ENCODE peak calls at places on chromosome 5, in four cellular contexts. E is effector CD4-positive, alpha-beta T cell; X is spleen; V is HT1080. I is an unnamed sample.
A peak's percentile ranks its signal among the peaks of the same experiment; 100 is the strongest.

GRCh38 chr5:99349842-99350241 is 421.0 kb upstream of the CHD1 start:
- DNase-seq in E (no peak), X (no peak), V (no peak), I (no peak)

GRCh38 chr5:180366303-180366702 is 13.2 kb upstream of the GFPT2 start:
- DNase-seq in V (no peak), E (no peak), X (no peak), I (peak; percentile 84)

GRCh38 chr5:95035891-95036675 is 248.8 kb downstream of the MCTP1 start:
- DNase-seq in X (no peak), V (peak; percentile 29), E (no peak), I (peak; percentile 21)

GRCh38 chr5:24742334-24742733 is 97.6 kb upstream of the CDH10 start:
- DNase-seq in V (peak; percentile 38), E (no peak), X (no peak), I (no peak)

GRCh38 chr5:142520885-142521284 is 165.0 kb downstream of the FGF1 start:
- DNase-seq in X (no peak), E (no peak), V (no peak), I (no peak)

GRCh38 chr5:55694152-55694830 is 17.8 kb downstream of the SLC38A9 start:
- DNase-seq in V (peak; percentile 25), X (no peak), E (no peak), I (peak; percentile 84)

GRCh38 chr5:111278824-111279504 is 54.8 kb downstream of the CAMK4 start:
- DNase-seq in E (peak; percentile 88), X (peak; percentile 86), V (peak; percentile 51), I (peak; percentile 45)

GRCh38 chr5:67515020-67515689 is 318.6 kb upstream of the CD180 start:
- DNase-seq in V (no peak), X (no peak), E (no peak), I (no peak)

GRCh38 chr5:133423618-133424282 is 188.6 kb downstream of the FSTL4 start:
- DNase-seq in E (peak; percentile 46), V (peak; percentile 54), X (peak; percentile 92), I (peak; percentile 90)

GRCh38 chr5:72441094-72441723 is 66.0 kb downstream of the ZNF366 start:
- DNase-seq in X (no peak), E (no peak), V (peak; percentile 19), I (no peak)

GRCh38 chr5:54785729-54786548 is 199.5 kb downstream of the ESM1 start:
- DNase-seq in V (no peak), E (no peak), X (peak; percentile 86), I (peak; percentile 25)

GRCh38 chr5:128826290-128826689 is 139.0 kb upstream of the SLC27A6 start:
- DNase-seq in X (no peak), V (no peak), E (no peak), I (no peak)

GRCh38 chr5:167870055-167870454 is 421.4 kb upstream of the WWC1 start:
- DNase-seq in V (no peak), X (no peak), E (no peak), I (no peak)

GRCh38 chr5:6728011-6728794 is 15.0 kb downstream of the TENT4A start:
- DNase-seq in V (no peak), X (no peak), E (no peak), I (no peak)

GRCh38 chr5:135891804-135892203 is 3.8 kb downstream of the IL9 start:
- DNase-seq in X (no peak), E (no peak), V (no peak), I (no peak)

GRCh38 chr5:117623042-117623815 is 1048.6 kb upstream of the SEMA6A start:
- DNase-seq in X (no peak), V (no peak), E (no peak), I (no peak)

GRCh38 chr5:7317751-7318150 is 78.2 kb upstream of the ADCY2 start:
- DNase-seq in X (no peak), E (no peak), V (peak; percentile 31), I (no peak)

GRCh38 chr5:173278172-173278571 is 43.2 kb upstream of the NKX2-5 start:
- DNase-seq in X (no peak), E (no peak), V (no peak), I (no peak)

GRCh38 chr5:160772854-160773253 is 79.2 kb downstream of the ATP10B start:
- DNase-seq in E (no peak), X (no peak), V (no peak), I (no peak)

GRCh38 chr5:151132959-151133358 is 24.6 kb downstream of the ANXA6 start:
- DNase-seq in X (peak; percentile 27), E (no peak), V (no peak), I (no peak)

GRCh38 chr5:178385472-178385853 is 152.9 kb upstream of the PHYKPL start:
- DNase-seq in E (no peak), X (peak; percentile 47), V (no peak), I (peak; percentile 82)

GRCh38 chr5:13629218-13629617 is 315.3 kb downstream of the DNAH5 start:
- DNase-seq in X (no peak), E (no peak), V (no peak), I (no peak)

GRCh38 chr5:143929486-143929885 is 117.5 kb downstream of the HMHB1 start:
- DNase-seq in E (no peak), V (no peak), X (no peak), I (no peak)

GRCh38 chr5:145180341-145180740 is 654.8 kb downstream of the PRELID2 start:
- DNase-seq in V (no peak), E (no peak), X (no peak), I (no peak)

GRCh38 chr5:142235050-142235797 is 89.6 kb downstream of the SPRY4 start:
- DNase-seq in X (no peak), E (no peak), V (peak; percentile 51), I (no peak)

GRCh38 chr5:96459313-96460109 is 26.5 kb upstream of the PCSK1 start:
- DNase-seq in V (no peak), E (no peak), X (no peak), I (no peak)

GRCh38 chr5:172044631-172045314 is 38.3 kb upstream of the FBXW11 start:
- DNase-seq in E (no peak), V (no peak), X (peak; percentile 61), I (peak; percentile 31)

GRCh38 chr5:134626369-134627014 is 6.1 kb downstream of the SAR1B start:
- DNase-seq in E (no peak), X (no peak), V (no peak), I (no peak)

GRCh38 chr5:6370580-6370979 is 7.8 kb downstream of the MED10 start:
- DNase-seq in X (no peak), E (no peak), V (no peak), I (no peak)

GRCh38 chr5:139810341-139811075 is 14.9 kb downstream of the PSD2 start:
- DNase-seq in X (peak; percentile 64), E (no peak), V (no peak), I (peak; percentile 30)

GRCh38 chr5:142007237-142007544 is 5.6 kb downstream of the GNPDA1 start:
- DNase-seq in X (no peak), V (no peak), E (no peak), I (no peak)

GRCh38 chr5:176625966-176626875 is 4.1 kb downstream of the SNCB start:
- DNase-seq in V (peak; percentile 21), X (peak; percentile 58), E (no peak), I (no peak)

GRCh38 chr5:156380846-156381245 is 53.9 kb downstream of the SGCD start:
- DNase-seq in V (peak; percentile 11), X (no peak), E (no peak), I (peak; percentile 68)

GRCh38 chr5:12022444-12022843 is 118.2 kb upstream of the CTNND2 start:
- DNase-seq in E (no peak), V (no peak), X (no peak), I (no peak)

I was measured in osteoblast.